ENCODE peak calls at places on chromosomes 7 and 10, in four cellular contexts. N is K562, F is upper lobe of left lung, V is Panc1. L is an unnamed sample.

GRCh38 chr10:101716891-101717659 is 22.1 kb upstream of the FBXW4 start:
- ATAC-seq in N (no peak), F (no peak), V (no peak), L (no peak)

GRCh38 chr7:139725843-139726484 is 51.8 kb downstream of the HIPK2 start:
- ATAC-seq in N (no peak), F (no peak), V (no peak), L (peak; percentile 10)

GRCh38 chr10:61688551-61689308 is 26.0 kb downstream of the CABCOCO1 start:
- ATAC-seq in N (peak; percentile 36), F (no peak), V (no peak), L (no peak)

GRCh38 chr7:14596421-14596820 is 306.1 kb downstream of the DGKB start:
- ATAC-seq in N (no peak), F (no peak), V (no peak), L (no peak)

GRCh38 chr7:359776-360361 is 69.9 kb downstream of the FOXL3 start:
- ATAC-seq in N (no peak), F (no peak), V (no peak), L (no peak)

GRCh38 chr10:116715396-116715795 is 27.0 kb downstream of the HSPA12A start:
- ATAC-seq in N (no peak), F (no peak), V (no peak), L (no peak)

GRCh38 chr7:130152270-130153141 is 52.7 kb downstream of the TMEM209 start:
- ATAC-seq in N (no peak), F (no peak), V (no peak), L (no peak)

GRCh38 chr7:76267107-76267834 is 35.2 kb upstream of the HSPB1 start:
- ATAC-seq in N (peak; percentile 10), F (no peak), V (peak; percentile 33), L (no peak)

GRCh38 chr10:21336476-21337170 is 188.9 kb downstream of the SKIDA1 start:
- ATAC-seq in N (peak; percentile 91), F (peak; percentile 77), V (peak; percentile 86), L (peak; percentile 57)

GRCh38 chr10:121662945-121663917 is 65.0 kb upstream of the FGFR2 start:
- ATAC-seq in N (peak; percentile 83), F (no peak), V (peak; percentile 51), L (no peak)

GRCh38 chr10:97363071-97363470 is 28.5 kb upstream of the FRAT2 start:
- ATAC-seq in N (no peak), F (peak; percentile 44), V (no peak), L (no peak)

GRCh38 chr7:149838992-149839408 is 825 bp downstream of the ZNF862 start:
- ATAC-seq in N (no peak), F (no peak), V (no peak), L (no peak)

GRCh38 chr10:61957806-61958205 is 56.3 kb downstream of the ARID5B start:
- ATAC-seq in N (no peak), F (no peak), V (no peak), L (no peak)

GRCh38 chr10:129532838-129533237 is 65.8 kb downstream of the MGMT start:
- ATAC-seq in N (no peak), F (no peak), V (no peak), L (peak; percentile 71)

GRCh38 chr7:130930260-130930659 is 196.3 kb upstream of the KLF14 start:
- ATAC-seq in N (peak; percentile 39), F (peak; percentile 66), V (no peak), L (peak; percentile 26)

GRCh38 chr7:28410628-28411578 is 1.4 kb upstream of the CREB5 start:
- ATAC-seq in N (peak; percentile 38), F (no peak), V (no peak), L (no peak)

GRCh38 chr7:41130596-41131236 is 572.2 kb downstream of the INHBA start:
- ATAC-seq in N (no peak), F (no peak), V (no peak), L (peak; percentile 31)

GRCh38 chr7:148356303-148356702 is 234.3 kb upstream of the C7orf33 start:
- ATAC-seq in N (no peak), F (no peak), V (no peak), L (peak; percentile 71)

GRCh38 chr10:128027306-128027705 is 98.9 kb downstream of the MKI67 start:
- ATAC-seq in N (no peak), F (no peak), V (no peak), L (no peak)

GRCh38 chr10:62183857-62184805 is 84.5 kb downstream of the RTKN2 start:
- ATAC-seq in N (no peak), F (no peak), V (peak; percentile 73), L (no peak)

GRCh38 chr7:109901916-109902315 is 1189.0 kb upstream of the LRRN3 start:
- ATAC-seq in N (no peak), F (no peak), V (no peak), L (no peak)

GRCh38 chr10:103854687-103855423 is 521 bp downstream of the SH3PXD2A start:
- ATAC-seq in N (no peak), F (peak; percentile 28), V (peak; percentile 59), L (peak; percentile 14)

GRCh38 chr7:111025013-111025412 is 65.9 kb upstream of the LRRN3 start:
- ATAC-seq in N (no peak), F (no peak), V (no peak), L (no peak)

GRCh38 chr7:142851269-142851668 is 3.6 kb upstream of the EPHB6 start:
- ATAC-seq in N (no peak), F (no peak), V (no peak), L (no peak)

GRCh38 chr7:142685877-142686508 is 63.3 kb upstream of the PRSS1 start:
- ATAC-seq in N (no peak), F (no peak), V (no peak), L (no peak)

GRCh38 chr10:29329420-29329819 is 40.5 kb downstream of the LYZL1 start:
- ATAC-seq in N (no peak), F (no peak), V (no peak), L (no peak)

GRCh38 chr7:41817386-41817785 is 114.5 kb upstream of the INHBA start:
- ATAC-seq in N (no peak), F (no peak), V (no peak), L (no peak)

GRCh38 chr7:100803398-100804161 is 23.7 kb downstream of the EPHB4 start:
- ATAC-seq in N (peak; percentile 68), F (peak; percentile 91), V (peak; percentile 63), L (peak; percentile 89)

DNA sequence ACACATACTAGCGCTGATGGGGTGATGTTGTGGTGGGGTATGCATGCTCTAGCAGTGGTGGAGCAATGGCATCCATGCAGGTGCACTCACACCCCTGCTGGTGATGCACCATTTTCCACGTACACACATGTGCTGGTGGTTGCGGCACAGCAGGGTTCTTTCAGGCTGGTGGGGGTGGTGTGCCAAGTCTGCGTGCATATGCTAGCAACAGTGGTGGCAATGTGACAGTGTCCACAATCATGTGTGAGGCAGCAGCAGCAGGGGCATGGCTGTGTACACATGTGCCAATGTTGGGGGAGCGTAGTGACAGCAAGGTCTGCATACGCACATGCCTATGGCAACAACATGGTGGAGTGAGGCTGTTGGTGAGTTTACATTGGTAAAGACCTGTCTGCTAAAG is 148.1 kb downstream of the ZWINT start:
- ATAC-seq in N (no peak), F (no peak), V (no peak), L (no peak)
- H3K4me3 ChIP-seq in N (no peak overlapping the region), F (no peak overlapping the region), V (no peak overlapping the region), L (no peak overlapping the region)

GRCh38 chr7:82745117-82745516 is 301.5 kb upstream of the CACNA2D1 start:
- ATAC-seq in N (no peak), F (no peak), V (no peak), L (no peak)

GRCh38 chr7:82741493-82741892 is 297.9 kb upstream of the CACNA2D1 start:
- ATAC-seq in N (no peak), F (no peak), V (no peak), L (no peak)

GRCh38 chr7:82742163-82742562 is 298.6 kb upstream of the CACNA2D1 start:
- ATAC-seq in N (no peak), F (no peak), V (no peak), L (no peak)

GRCh38 chr7:82736633-82737032 is 293.1 kb upstream of the CACNA2D1 start:
- ATAC-seq in N (no peak), F (no peak), V (no peak), L (no peak)

GRCh38 chr7:82740246-82740848 is 296.8 kb upstream of the CACNA2D1 start:
- ATAC-seq in N (no peak), F (no peak), V (no peak), L (no peak)
- TF ChIP-seq POLR2AphosphoS5 in N (no peak), F (no peak), V (no peak), L (no peak)

GRCh38 chr10:35347899-35348608 is 11.7 kb downstream of the CCNY start:
- ATAC-seq in N (no peak), F (no peak), V (no peak), L (no peak)
- H3K4me1 ChIP-seq in N (peaks cover 8% of the 10 kb centered on the region), F (peaks cover 63% of the 10 kb centered on the region), V (no peaks in the 10 kb centered on the region), L (peaks cover 74% of the 10 kb centered on the region)

DNA sequence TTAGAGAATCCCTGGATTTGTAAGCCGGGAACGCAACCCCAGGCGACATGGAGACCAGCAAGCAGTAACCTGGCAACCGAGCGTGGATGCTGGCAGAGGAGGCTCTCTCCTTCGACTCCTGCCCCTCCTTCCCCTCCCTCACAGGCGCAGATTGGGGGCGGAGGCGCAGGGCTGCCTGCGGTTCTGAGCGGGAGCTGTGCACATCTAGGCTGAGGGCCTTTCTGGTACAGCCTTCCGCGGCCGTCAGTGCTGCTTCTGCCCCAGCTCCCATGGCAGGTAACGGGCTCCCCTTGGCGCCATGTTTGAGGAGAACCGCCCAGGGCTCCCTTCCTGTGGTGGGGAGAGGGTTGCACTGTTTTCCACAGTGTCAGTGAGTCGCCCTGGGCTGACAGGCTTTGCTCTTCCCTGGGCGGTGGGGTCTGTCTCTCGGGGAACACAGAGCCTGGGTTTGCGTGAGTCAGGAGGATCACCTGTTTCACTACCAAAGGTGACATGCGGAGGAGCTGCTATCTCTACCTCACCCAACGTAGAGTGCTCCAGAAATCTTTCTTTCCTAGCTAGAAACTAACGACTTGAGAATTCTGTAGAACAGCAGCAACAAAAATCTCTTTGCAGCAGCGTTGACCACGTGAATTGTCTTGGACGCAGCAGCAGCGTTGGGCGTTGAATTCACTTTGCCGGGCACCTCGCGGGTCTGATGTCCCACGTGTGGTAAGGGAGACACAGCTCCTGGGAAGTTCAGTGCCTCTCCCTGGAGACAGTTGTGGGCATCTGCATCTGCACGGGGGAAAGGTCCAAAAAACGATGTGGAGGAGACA is 154.8 kb upstream of the COBL start:
- ATAC-seq in N (no peak), F (no peak), V (no peak), L (no peak)
- H3K4me3 ChIP-seq in N (no peak overlapping the region), F (no peak overlapping the region), V (no peak overlapping the region), L (no peak overlapping the region)

GRCh38 chr10:114632869-114633715 is 25.0 kb downstream of the ABLIM1 start:
- ATAC-seq in N (no peak), F (peak; percentile 81), V (peak; percentile 71), L (peak; percentile 77)
- TF ChIP-seq POLR2AphosphoS5 in N (no peak), F (peak; percentile 68), V (no peak), L (peak; percentile 78)